ENCODE peak calls at places on chromosomes 16 and 17, in four cellular contexts. F, U, T and O are unnamed samples.

GRCh38 chr16:56874800-56875199 is 9.8 kb downstream of the SLC12A3 start:
- DNase-seq in F (peak; percentile 90), U (no peak), T (no peak), O (no peak)

GRCh38 chr16:4472880-4473279 is 1.5 kb downstream of the NMRAL1 start:
- DNase-seq in F (no peak), U (no peak), T (no peak), O (no peak)

GRCh38 chr17:43330876-43331639 is 67.7 kb upstream of the ARL4D start:
- DNase-seq in F (no peak), U (no peak), T (no peak), O (no peak)

GRCh38 chr17:15262291-15263205 is 2.6 kb downstream of the PMP22 start:
- DNase-seq in F (peak; percentile 84), U (no peak), T (peak; percentile 95), O (no peak)

GRCh38 chr16:30041841-30042240 is 10.8 kb upstream of the TLCD3B start:
- DNase-seq in F (no peak), U (no peak), T (no peak), O (no peak)

GRCh38 chr17:38608648-38609047 is 2.9 kb upstream of the SRCIN1 start:
- DNase-seq in F (no peak), U (no peak), T (no peak), O (no peak)

GRCh38 chr17:82867763-82868325 is 28.0 kb upstream of the ZNF750 start:
- DNase-seq in F (no peak), U (no peak), T (no peak), O (no peak)

GRCh38 chr17:15287533-15288267 is 22.6 kb upstream of the PMP22 start:
- DNase-seq in F (no peak), U (no peak), T (no peak), O (no peak)

GRCh38 chr17:13727441-13728171 is 125.9 kb upstream of the HS3ST3A1 start:
- DNase-seq in F (no peak), U (no peak), T (no peak), O (no peak)

GRCh38 chr17:79515646-79516604 is 94.9 kb downstream of the RBFOX3 start:
- DNase-seq in F (no peak), U (no peak), T (no peak), O (no peak)

GRCh38 chr17:54754560-54754959 is 146.1 kb upstream of the TOM1L1 start:
- DNase-seq in F (peak; percentile 34), U (no peak), T (no peak), O (no peak)

GRCh38 chr16:11964761-11965539 is at the start of gene TNFRSF17:
- DNase-seq in F (no peak), U (no peak), T (no peak), O (no peak)

GRCh38 chr16:85187447-85187846 is 75.2 kb upstream of the CIBAR2 start:
- DNase-seq in F (no peak), U (no peak), T (no peak), O (no peak)

GRCh38 chr16:66618588-66618987 is 14.1 kb downstream of the CMTM3 start:
- DNase-seq in F (no peak), U (no peak), T (no peak), O (no peak)

GRCh38 chr16:31869511-31870201 is 4.0 kb upstream of the ZNF267 start:
- DNase-seq in F (no peak), U (no peak), T (no peak), O (peak; percentile 96)

GRCh38 chr17:58352843-58353719 is 1.1 kb upstream of the SUPT4H1 start:
- DNase-seq in F (peak; percentile 61), U (no peak), T (no peak), O (no peak)

GRCh38 chr16:86680661-86681439 is 102.5 kb downstream of the FOXL1 start:
- DNase-seq in F (no peak), U (no peak), T (no peak), O (no peak)
- TF ChIP-seq POLR2AphosphoS5 in F (no peak), U (no peak), T (no peak), O (no peak)

DNA sequence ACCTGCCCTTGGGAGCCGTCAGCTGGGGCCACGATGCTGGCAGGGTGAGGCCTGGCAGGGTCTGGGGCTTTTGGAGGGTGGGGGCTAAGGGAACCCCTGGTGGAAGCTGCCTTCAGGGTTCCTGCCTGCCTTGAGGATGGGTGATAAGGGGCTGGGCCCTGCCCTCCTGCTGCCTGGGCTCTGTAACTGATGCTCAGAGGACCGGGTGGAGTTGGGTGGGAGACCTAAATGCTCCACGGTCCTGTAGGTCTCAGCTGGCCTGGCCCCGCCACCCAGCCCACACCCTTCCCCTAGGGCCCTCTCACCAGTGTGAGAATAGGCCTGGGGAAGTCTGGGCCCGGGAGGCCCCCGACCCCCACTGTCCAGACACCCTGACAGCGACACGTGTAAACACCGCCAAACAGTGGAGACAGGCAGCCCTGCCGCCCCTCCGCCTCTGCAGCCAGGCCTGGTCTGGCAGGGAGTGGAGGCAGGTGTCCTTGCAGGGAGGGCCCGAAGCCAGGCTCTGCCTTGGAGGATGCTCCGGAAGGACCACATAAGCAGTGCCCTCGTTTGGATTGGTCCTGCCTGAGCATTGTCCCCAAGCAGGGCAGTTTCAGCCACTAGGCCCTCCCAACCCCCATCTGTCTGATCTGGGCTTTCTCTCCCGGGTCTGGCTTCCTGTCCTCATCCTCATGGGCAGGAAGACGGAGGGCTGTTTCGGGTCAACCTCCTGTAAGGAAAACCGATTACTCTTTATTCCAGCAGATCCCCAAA is 6.5 kb upstream of the BAHCC1 start:
- DNase-seq in F (peak; percentile 81), U (no peak), T (no peak), O (no peak)
- TF ChIP-seq POLR2AphosphoS5 in F (no peak), U (no peak), T (no peak), O (no peak)

GRCh38 chr17:40122944-40123810 is 1.4 kb downstream of the MSL1 start:
- DNase-seq in F (peak; percentile 83), U (peak; percentile 51), T (no peak), O (peak; percentile 58)

GRCh38 chr17:40121886-40122465 is at the start of gene MSL1:
- DNase-seq in F (peak; percentile 98), U (peak; percentile 96), T (peak; percentile 94), O (peak; percentile 81)

GRCh38 chr17:40123811-40124114 is 2.0 kb downstream of the MSL1 start:
- DNase-seq in F (no peak), U (no peak), T (no peak), O (no peak)

GRCh38 chr17:40122466-40122943 is 734 bp downstream of the MSL1 start:
- DNase-seq in F (peak; percentile 80), U (peak; percentile 51), T (no peak), O (peak; percentile 32)

DNA sequence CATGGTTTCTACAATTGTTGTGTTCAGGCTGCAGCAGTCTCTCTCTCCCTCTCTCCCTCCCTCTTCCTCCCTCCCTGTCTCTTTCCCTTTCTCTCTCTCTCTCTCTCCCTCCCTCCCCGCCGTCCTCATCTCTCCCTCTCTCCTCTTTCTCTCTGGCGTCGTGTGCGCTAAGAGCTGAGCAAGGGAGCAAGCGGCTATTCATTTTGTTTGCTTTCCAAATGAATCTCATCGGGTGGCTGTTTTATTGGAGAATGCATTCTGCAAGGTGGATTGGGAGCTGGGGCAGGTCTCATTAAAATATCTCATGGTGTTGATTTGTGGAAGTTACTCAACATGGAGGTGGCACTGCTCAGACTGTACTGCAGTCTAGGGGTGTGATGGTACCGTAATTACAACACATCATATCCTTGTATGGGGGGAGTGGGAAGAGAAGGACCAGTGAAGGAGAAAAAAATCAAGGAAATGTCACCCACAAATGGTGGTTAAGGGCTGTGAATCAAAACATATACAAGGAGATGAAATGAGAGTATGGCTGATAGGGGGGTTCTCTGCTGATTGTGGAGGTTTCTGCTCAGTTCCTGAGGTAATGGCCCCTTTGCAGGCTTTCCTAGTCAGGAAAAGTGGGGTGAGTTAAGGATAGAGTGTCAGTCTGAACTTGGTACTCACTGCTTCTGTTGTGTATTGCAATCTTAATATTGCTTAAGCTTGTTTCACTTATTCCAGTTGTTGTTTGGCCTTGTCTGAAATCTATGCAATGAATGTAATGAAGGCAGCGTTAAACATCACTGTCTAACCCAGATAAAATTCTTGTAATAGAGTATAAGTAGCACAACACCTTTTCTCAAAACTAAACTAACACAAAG is 2.7 kb downstream of the MSL1 start:
- DNase-seq in F (no peak), U (no peak), T (no peak), O (no peak)
- TF ChIP-seq POLR2AphosphoS5 in F (no peak), U (no peak), T (no peak), O (no peak)

GRCh38 chr17:50482516-50482915 is 3.9 kb downstream of the RSAD1 start:
- DNase-seq in F (peak; percentile 88), U (no peak), T (peak; percentile 97), O (peak; percentile 45)
- TF ChIP-seq POLR2AphosphoS5 in F (no peak), U (no peak), T (peak; percentile 68), O (no peak)

GRCh38 chr16:90009172-90009899 is 9.9 kb downstream of the DBNDD1 start:
- DNase-seq in F (no peak), U (no peak), T (no peak), O (no peak)

GRCh38 chr16:90011908-90012501 is 7.3 kb downstream of the DBNDD1 start:
- DNase-seq in F (no peak), U (no peak), T (no peak), O (no peak)

GRCh38 chr16:90010676-90011075 is 8.6 kb downstream of the DBNDD1 start:
- DNase-seq in F (peak; percentile 76), U (no peak), T (no peak), O (no peak)

GRCh38 chr16:90012978-90013745 is 6.1 kb downstream of the DBNDD1 start:
- DNase-seq in F (no peak), U (no peak), T (no peak), O (no peak)

DNA sequence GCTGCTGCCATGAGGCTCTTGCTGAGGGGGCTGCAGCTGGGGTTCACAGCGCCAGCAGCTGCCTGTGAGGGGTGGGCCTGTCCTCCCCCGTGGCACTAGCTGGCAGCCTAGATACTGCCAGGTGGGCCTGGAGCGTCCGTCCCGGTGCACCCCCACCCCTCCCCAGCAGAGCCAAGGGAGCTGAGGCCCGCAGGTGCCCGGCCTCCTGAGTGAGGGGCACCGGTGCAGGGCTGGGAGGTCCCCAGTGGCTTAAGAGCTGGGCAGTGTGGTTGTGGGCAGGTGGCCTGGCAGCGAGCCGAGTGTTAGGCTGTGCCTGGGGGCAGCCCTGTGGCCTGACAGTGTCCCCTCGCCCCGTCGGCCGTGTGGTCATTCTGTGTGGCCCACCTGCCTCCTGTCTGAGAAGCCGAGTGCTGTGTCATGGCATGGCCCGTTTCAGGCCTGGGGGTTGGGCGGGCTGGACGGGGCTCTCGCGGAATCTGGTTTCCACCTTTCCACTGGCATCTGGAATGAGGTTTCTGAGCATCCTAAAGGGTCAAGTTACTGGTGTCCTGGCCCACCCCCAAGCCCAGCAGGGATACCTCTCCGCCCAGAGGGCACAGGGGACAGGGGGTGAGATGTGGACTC is 7.9 kb downstream of the DBNDD1 start:
- DNase-seq in F (no peak), U (no peak), T (no peak), O (no peak)
- TF ChIP-seq POLR2AphosphoS5 in F (no peak), U (no peak), T (no peak), O (no peak)